ENCODE peak calls at places on chromosome 19, in eight cellular contexts. N, C, O, E, Z, J, U and Q are unnamed samples. For H3K36me3, the result is how much of the 10 kb centered on the place peaks cover.

GRCh38 chr19:2782936-2783780 is at the start of gene SGTA:
- DNase-seq in O (peak), E (peak), U (peak), Z (peak), C (peak), N (peak), J (peak), Q (peak)

GRCh38 chr19:6015841-6016545 is 38.1 kb upstream of the RANBP3 start:
- DNase-seq in O (no peak), Z (no peak), N (no peak), E (no peak), J (no peak), U (peak), C (no peak), Q (no peak)

GRCh38 chr19:4582980-4583842 is 23.7 kb upstream of the SEMA6B start:
- DNase-seq in N (no peak), Z (no peak), E (no peak), O (no peak), U (no peak), C (no peak), J (no peak), Q (no peak)

GRCh38 chr19:55440411-55441105 is 2.5 kb downstream of the SHISA7 start:
- DNase-seq in Z (no peak), C (no peak), J (no peak), O (no peak), U (no peak), E (no peak), N (no peak), Q (no peak)

GRCh38 chr19:334296-335071 is 10.1 kb downstream of the MIER2 start:
- DNase-seq in J (no peak), U (no peak), Z (no peak), C (peak), O (no peak), E (no peak), N (no peak), Q (no peak)

GRCh38 chr19:56271096-56271495 is 1.5 kb upstream of the EDDM13 start:
- DNase-seq in U (no peak), O (no peak), Z (no peak), J (no peak), E (no peak), N (no peak), C (no peak), Q (no peak)

GRCh38 chr19:5952193-5953033 is 25.5 kb downstream of the RANBP3 start:
- DNase-seq in N (no peak), C (no peak), U (no peak), O (no peak), J (no peak), Z (no peak), E (no peak), Q (no peak)

GRCh38 chr19:289651-290538 is 1.3 kb downstream of the PLPP2 start:
- DNase-seq in J (no peak), U (peak), E (no peak), O (peak), C (no peak), Z (peak), N (peak), Q (peak)

GRCh38 chr19:53649746-53650593 is 18.2 kb downstream of the DPRX start:
- DNase-seq in Z (no peak), E (no peak), U (no peak), N (no peak), O (no peak), C (no peak), J (no peak), Q (no peak)

GRCh38 chr19:6060600-6061391 is 49.5 kb downstream of the RFX2 start:
- DNase-seq in J (no peak), O (no peak), N (no peak), U (peak), C (peak), Z (peak), E (no peak), Q (peak)

GRCh38 chr19:38556521-38557174 is 61.1 kb downstream of the MAP4K1 start:
- DNase-seq in E (no peak), J (no peak), Z (no peak), U (peak), C (no peak), N (peak), O (no peak), Q (no peak)
- TF ChIP-seq CTCF in E (no peak), J (no peak), Z (no peak), U (no peak), C (no peak), N (peak), O (peak), Q (no peak)

DNA sequence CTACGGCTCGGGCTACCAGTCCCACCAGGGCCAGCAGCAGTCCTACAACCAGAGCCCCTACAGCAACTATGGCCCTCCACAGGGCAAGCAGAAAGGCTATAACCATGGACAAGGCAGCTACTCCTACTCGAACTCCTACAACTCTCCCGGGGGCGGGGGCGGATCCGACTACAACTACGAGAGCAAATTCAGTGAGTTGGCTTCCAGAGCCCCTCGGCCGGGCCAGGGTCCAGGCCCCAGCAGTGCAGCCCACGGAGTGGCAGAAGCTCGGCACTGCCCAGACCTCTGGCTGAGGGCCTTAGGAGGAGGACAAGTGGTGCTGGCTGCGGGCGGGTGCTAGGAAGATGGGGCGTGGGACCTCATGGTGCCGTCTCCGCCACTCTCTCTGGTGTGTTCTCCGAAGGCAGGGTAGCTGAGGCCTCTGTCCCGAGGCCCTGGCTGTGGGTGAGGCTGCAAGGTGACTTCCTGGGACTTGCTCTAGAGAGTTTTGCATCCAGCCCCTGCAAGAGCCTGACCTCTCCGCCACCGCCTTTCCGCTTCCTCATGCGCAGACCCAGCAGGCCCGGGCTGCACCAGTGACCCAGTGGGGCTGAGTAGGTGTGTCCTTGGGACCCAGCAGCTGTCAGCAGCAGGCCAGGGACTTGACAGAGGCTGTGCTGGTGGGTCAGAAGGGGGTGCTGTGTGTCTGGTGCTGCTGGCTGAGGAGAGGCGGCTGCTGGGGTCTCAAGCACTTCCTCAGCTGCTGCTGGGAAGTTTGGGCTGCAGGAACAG is 13.5 kb upstream of the QTRT1 start:
- DNase-seq in Z (no peak), O (no peak), U (no peak), N (no peak), J (no peak), C (no peak), E (no peak), Q (no peak)
- H3K36me3 ChIP-seq in Z (under half), O (half or more), U (under half), N (half or more), J (half or more), C (half or more), E (under half), Q (under half)

DNA sequence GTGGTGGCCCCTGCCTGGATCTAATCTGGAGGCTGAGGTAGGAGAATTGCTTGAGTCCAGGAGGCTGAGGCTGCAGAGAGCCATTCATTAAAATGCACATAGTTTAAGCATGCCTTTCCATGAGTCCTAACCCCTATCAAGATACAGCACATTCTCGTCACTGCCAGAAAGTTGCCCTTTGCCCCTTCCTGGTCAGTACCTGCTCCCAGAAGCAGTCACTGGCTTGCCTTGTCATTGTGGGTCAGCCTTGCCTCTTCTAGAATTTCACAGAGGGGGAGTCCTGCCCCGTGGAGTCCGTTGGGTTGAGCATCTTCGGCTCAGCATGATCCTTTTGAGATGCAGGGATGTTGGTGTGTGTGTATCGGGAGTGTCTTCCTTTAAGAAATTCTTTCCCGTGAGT is 10.8 kb downstream of the BICRA start:
- DNase-seq in O (peak), Z (peak), J (no peak), C (no peak), N (no peak), U (no peak), E (no peak), Q (no peak)
- H3K27ac ChIP-seq in O (no peak), Z (no peak), J (peak), C (no peak), N (no peak), U (no peak), E (no peak), Q (no peak)

GRCh38 chr19:39842693-39843435 is 3.3 kb downstream of the FBL start:
- DNase-seq in C (no peak), Z (no peak), U (no peak), N (no peak), E (no peak), O (no peak), J (no peak), Q (no peak)
- TF ChIP-seq CTCF in C (peak), Z (no peak), U (no peak), N (no peak), E (no peak), O (no peak), J (no peak), Q (no peak)

GRCh38 chr19:41320185-41320518 is 10.2 kb downstream of the CCDC97 start:
- DNase-seq in C (no peak), U (peak), E (no peak), N (no peak), J (no peak), Z (no peak), O (no peak), Q (no peak)
- H3K36me3 ChIP-seq in C (half or more), U (under half), E (under half), N (under half), J (half or more), Z (under half), O (half or more), Q (under half)